ENCODE peak calls at places on chromosomes 1 and 21, in five cellular contexts. Z is esophagus squamous epithelium, H is PC-3, L is dorsolateral prefrontal cortex, R is heart left ventricle. N is an unnamed sample.

GRCh38 chr1:173195596-173196088 is 11.5 kb downstream of the TNFSF4 start:
- DNase-seq in Z (no peak), H (no peak), L (no peak), R (no peak), N (no peak)

GRCh38 chr1:25796807-25797458 is 3.1 kb upstream of the SELENON start:
- DNase-seq in Z (no peak), H (peak), L (peak), R (peak), N (peak)

GRCh38 chr1:46489169-46489637 is 433 bp upstream of the DMBX1 start:
- DNase-seq in Z (no peak), H (peak), L (no peak), R (no peak), N (no peak)

GRCh38 chr1:70475023-70475422 is 64.0 kb downstream of the CTH start:
- DNase-seq in Z (no peak), H (no peak), L (no peak), R (no peak), N (no peak)

GRCh38 chr1:218874313-218874712 is 299.4 kb upstream of the LYPLAL1 start:
- DNase-seq in Z (no peak), H (peak), L (no peak), R (no peak), N (no peak)

GRCh38 chr1:53244126-53244525 is 5.8 kb upstream of the MAGOH start:
- DNase-seq in Z (no peak), H (no peak), L (no peak), R (no peak), N (no peak)

GRCh38 chr1:89041055-89041707 is 18.5 kb upstream of the GBP3 start:
- DNase-seq in Z (no peak), H (peak), L (no peak), R (no peak), N (no peak)

GRCh38 chr1:31627930-31628421 is 10.5 kb downstream of the HCRTR1 start:
- DNase-seq in Z (no peak), H (no peak), L (peak), R (peak), N (peak)

GRCh38 chr1:167016090-167016750 is 27.1 kb downstream of the MAEL start:
- DNase-seq in Z (no peak), H (no peak), L (no peak), R (no peak), N (no peak)

GRCh38 chr1:220484135-220484534 is 43.8 kb upstream of the MARK1 start:
- DNase-seq in Z (no peak), H (no peak), L (no peak), R (no peak), N (no peak)

GRCh38 chr1:168482106-168482505 is 61.7 kb downstream of the XCL2 start:
- DNase-seq in Z (no peak), H (no peak), L (no peak), R (no peak), N (no peak)

GRCh38 chr1:230375795-230376194 is 50.3 kb downstream of the PGBD5 start:
- DNase-seq in Z (no peak), H (no peak), L (no peak), R (peak), N (no peak)

GRCh38 chr1:115337633-115338456 is at the start of gene NGF:
- DNase-seq in Z (no peak), H (peak), L (no peak), R (peak), N (peak)

GRCh38 chr21:42155045-42155855 is 63.7 kb upstream of the ABCG1 start:
- DNase-seq in Z (no peak), H (no peak), L (no peak), R (no peak), N (peak)

GRCh38 chr1:184485731-184486723 is 99.2 kb downstream of the C1orf21 start:
- DNase-seq in Z (no peak), H (peak), L (no peak), R (no peak), N (no peak)

GRCh38 chr1:192724670-192725069 is 84.2 kb upstream of the RGS2 start:
- DNase-seq in Z (no peak), H (peak), L (no peak), R (no peak), N (no peak)

GRCh38 chr1:2534775-2535387 is 4.8 kb upstream of the HES5 start:
- DNase-seq in Z (no peak), H (peak), L (no peak), R (no peak), N (no peak)

GRCh38 chr1:209625205-209625549 is 27.0 kb downstream of the LAMB3 start:
- DNase-seq in Z (no peak), H (no peak), L (no peak), R (peak), N (no peak)

GRCh38 chr1:12773438-12773837 is at the start of gene PRAMEF12:
- DNase-seq in Z (no peak), H (no peak), L (no peak), R (no peak), N (no peak)

GRCh38 chr1:2404890-2405511 is 7.4 kb downstream of the PEX10 start:
- DNase-seq in Z (no peak), H (no peak), L (no peak), R (no peak), N (no peak)

GRCh38 chr21:35291963-35292627 is 243.0 kb upstream of the RUNX1 start:
- DNase-seq in Z (no peak), H (no peak), L (no peak), R (no peak), N (no peak)

GRCh38 chr1:28779751-28780150 is 32.2 kb upstream of the OPRD1 start:
- DNase-seq in Z (no peak), H (no peak), L (no peak), R (no peak), N (no peak)

GRCh38 chr1:30325999-30326398 is 397.4 kb downstream of the MATN1 start:
- DNase-seq in Z (no peak), H (no peak), L (no peak), R (no peak), N (peak)

GRCh38 chr1:112961072-112961471 is 5.1 kb upstream of the SLC16A1 start:
- DNase-seq in Z (no peak), H (no peak), L (no peak), R (no peak), N (no peak)
- H3K4me3 ChIP-seq in Z (no peak), H (no peak), L (no peak), R (no peak), N (no peak)

DNA sequence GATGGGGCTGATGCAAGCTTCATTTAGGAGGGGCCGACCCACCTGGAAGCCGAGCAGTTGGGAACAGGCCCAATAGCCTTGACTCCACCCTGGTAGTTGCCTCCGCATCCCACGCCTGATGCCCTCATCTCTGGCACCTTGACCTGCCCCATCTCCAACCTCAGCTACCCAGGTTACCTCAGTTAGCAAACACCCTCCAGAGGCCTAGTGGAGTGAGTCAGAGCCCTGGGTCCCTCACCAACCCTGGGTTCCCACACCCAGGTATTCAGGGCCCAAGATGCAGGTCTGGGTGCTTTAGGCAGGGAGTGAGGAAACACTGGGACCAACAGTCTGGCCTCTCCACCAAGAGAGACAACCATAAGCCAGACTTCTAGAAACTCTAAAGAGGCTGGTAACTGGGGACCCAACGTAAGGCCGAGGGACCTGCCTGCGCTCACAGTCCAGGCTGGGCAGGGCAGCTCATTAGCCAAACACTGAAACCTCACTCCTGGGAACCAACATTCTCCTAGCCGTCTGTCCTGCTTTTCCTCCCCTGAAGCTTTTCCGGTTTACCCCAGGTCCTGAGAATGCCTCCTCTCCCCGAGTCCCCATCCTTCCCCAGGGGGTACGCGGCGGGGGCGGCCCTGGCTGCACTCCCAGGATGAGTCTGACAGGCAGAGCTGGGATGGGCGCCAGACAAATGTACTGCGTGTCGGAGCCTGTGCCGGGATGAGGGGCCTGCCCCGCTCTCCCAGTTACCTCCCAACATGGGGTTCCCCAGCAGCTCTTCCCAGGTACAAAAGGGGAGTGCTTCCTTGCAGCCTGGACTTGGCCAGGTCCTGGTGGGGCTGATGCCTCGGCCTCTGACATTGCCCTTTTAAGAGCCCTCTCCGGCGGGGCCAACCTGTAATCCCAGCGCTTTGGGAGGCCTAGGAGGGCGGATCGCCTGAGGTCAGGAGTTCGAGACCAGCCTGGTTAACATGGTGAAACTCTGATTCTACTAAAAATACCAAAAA is 8.9 kb upstream of the CELSR2 start:
- DNase-seq in Z (no peak), H (peak), L (peak), R (peak), N (no peak)
- H3K27ac ChIP-seq in Z (peak), H (peak), L (peak), R (peak), N (peak)

GRCh38 chr1:36222481-36223372 is 1.5 kb upstream of the THRAP3 start:
- DNase-seq in Z (no peak), H (no peak), L (no peak), R (no peak), N (no peak)

GRCh38 chr1:36225298-36225899 is 1.2 kb downstream of the THRAP3 start:
- DNase-seq in Z (no peak), H (no peak), L (no peak), R (no peak), N (no peak)

GRCh38 chr1:36223373-36223995 is 759 bp upstream of the THRAP3 start:
- DNase-seq in Z (no peak), H (peak), L (no peak), R (peak), N (no peak)

GRCh38 chr1:36223996-36224536 is at the start of gene THRAP3:
- DNase-seq in Z (peak), H (peak), L (peak), R (peak), N (peak)

GRCh38 chr1:36224537-36225297 is 474 bp downstream of the THRAP3 start:
- DNase-seq in Z (no peak), H (peak), L (no peak), R (peak), N (peak)
- TF ChIP-seq CTCF in Z (peak), H (peak), L (peak), R (peak), N (peak)

GRCh38 chr1:151897861-151898468 is 11.3 kb downstream of the THEM4 start:
- DNase-seq in Z (no peak), H (no peak), L (no peak), R (no peak), N (no peak)

GRCh38 chr1:151902858-151903257 is 6.5 kb downstream of the THEM4 start:
- DNase-seq in Z (no peak), H (no peak), L (no peak), R (no peak), N (no peak)

GRCh38 chr1:151893176-151893924 is 16.0 kb downstream of the THEM4 start:
- DNase-seq in Z (no peak), H (no peak), L (no peak), R (no peak), N (no peak)

DNA sequence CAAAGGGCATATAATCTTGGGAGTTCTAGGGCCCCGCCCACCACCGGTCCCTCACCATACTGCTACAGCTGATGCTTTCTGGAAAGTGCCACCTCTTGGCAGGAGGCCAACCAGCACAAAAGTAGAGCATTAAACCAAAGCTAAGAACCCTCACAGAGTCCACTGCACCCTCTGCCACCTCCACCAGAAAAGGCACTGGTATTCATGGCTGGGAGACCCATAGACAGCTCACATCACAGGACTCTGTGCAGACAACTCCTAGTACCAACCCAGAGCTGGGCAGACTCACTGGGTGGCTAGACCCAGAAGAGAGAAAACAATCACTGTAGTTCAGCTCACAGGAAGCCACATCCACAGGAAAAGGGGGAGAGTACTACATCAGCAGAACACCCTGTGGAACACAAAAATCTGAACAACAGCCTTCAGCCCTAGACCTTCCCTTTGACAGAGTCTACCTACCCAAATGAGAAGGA is 10.8 kb downstream of the THEM4 start:
- DNase-seq in Z (no peak), H (no peak), L (no peak), R (no peak), N (no peak)
- H3K4me3 ChIP-seq in Z (no peak), H (no peak), L (no peak), R (no peak), N (no peak)

GRCh38 chr21:45433911-45434644 is 29.1 kb downstream of the COL18A1 start:
- DNase-seq in Z (no peak), H (no peak), L (no peak), R (no peak), N (no peak)

GRCh38 chr21:45430521-45431501 is 25.8 kb downstream of the COL18A1 start:
- DNase-seq in Z (no peak), H (no peak), L (no peak), R (no peak), N (no peak)

GRCh38 chr21:45433301-45433700 is 28.3 kb downstream of the COL18A1 start:
- DNase-seq in Z (no peak), H (no peak), L (no peak), R (no peak), N (no peak)

GRCh38 chr21:45431781-45432572 is 27.0 kb downstream of the COL18A1 start:
- DNase-seq in Z (no peak), H (no peak), L (no peak), R (no peak), N (no peak)

DNA sequence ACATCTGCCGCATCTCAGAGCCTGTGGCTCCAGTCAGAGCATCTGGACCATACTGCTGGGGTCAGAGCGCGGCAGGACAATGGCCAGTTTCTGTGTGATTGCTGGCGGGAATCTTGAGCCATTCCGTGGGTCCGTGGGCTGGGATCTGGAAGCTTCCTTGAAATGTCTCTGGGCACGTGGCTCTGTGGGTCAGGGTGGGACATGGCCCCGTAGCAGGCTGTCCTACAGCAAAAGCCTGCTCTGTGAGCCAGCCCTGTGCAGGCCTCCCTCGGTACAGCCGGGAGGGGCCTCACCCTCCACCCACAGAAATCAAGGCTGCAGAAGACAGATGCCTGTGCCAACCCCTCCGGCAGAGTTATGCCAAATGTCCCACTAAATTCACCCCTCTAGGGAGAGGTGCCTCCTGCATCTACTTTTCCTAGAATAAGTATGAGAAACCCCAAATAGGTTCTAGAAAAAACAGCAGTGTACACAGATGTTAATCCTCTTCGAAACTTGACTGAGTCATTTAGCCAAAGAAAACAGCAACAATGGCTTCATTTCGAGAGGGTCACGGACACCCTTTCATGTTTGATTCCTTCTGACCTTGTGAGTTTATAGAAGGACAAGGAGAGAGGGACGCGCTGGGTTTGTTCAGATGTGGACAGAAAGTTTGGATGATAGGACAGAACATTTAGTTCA is 27.8 kb downstream of the COL18A1 start:
- DNase-seq in Z (no peak), H (no peak), L (no peak), R (no peak), N (no peak)
- H3K27ac ChIP-seq in Z (peak), H (no peak), L (peak), R (peak), N (peak)

GRCh38 chr1:17572264-17572985 is 32.9 kb downstream of the ARHGEF10L start:
- DNase-seq in Z (no peak), H (no peak), L (no peak), R (no peak), N (no peak)
- TF ChIP-seq CTCF in Z (no peak), H (peak), L (no peak), R (peak), N (no peak)

DNA sequence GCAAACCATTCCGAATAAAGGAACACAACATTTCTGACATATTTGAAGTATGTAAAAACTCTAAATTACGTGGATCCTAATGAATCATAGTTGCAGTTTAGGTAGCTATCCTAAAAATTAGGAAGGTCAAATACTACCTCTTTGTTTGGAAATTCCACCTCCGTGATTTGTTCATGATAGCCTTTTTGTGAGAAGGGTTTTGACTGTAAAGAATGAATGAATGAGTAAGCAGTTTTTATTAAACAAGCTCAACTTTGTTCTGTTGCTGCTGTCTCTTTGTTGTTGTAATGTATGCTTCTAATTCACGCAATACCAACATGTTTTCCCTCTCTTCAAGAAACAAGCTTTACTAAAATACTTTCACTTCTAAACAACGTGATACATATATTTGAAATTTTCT is 840.4 kb downstream of the USP25 start:
- DNase-seq in Z (no peak), H (no peak), L (no peak), R (no peak), N (no peak)
- H3K4me3 ChIP-seq in Z (no peak), H (no peak), L (no peak), R (no peak), N (no peak)

DNA sequence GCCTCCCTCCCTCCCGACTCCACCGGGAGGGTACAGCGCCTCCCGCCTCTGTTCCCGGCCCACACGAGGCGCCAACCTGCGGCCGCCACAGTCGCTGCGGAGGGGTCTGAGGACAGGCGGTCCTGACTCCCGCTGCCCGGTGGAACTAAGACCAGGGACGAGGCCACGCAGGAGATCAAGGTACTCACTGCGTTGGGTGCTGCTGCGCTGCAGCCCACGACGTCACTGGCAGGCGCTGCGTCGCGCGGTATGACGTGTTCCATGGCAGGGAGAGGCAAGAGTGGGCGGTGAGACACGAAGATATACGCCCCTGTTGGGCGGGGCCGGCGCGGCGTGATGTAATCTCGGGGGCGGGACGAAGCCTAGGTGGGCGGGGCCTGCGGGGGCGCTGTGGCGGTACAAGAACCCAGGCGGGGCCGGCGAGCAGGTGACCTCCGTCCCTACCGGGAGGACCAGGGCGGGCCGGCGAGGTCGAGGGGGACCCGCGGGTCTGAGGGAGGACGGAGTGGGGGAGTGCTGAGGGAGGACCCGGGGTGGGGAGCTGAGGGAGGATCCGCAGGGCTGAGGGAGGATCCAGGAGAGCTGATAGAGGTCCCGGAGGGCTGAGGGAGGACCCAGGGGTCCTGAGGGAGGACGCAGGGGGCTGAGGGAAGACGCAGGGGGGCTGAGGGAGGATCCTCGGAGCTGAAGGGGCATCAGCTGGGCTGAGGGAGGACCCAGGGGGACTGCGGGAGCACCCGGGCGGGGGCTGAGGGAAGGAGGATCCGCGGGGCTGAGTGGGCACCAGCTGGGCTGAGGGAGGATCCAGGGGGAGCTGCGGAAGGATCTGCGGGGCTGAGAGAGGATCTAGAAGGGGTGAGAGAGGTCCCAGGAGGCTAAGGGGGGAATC is at the start of gene MRPL55:
- DNase-seq in Z (peak), H (peak), L (peak), R (peak), N (peak)
- H3K27ac ChIP-seq in Z (peak), H (peak), L (peak), R (peak), N (peak)

DNA sequence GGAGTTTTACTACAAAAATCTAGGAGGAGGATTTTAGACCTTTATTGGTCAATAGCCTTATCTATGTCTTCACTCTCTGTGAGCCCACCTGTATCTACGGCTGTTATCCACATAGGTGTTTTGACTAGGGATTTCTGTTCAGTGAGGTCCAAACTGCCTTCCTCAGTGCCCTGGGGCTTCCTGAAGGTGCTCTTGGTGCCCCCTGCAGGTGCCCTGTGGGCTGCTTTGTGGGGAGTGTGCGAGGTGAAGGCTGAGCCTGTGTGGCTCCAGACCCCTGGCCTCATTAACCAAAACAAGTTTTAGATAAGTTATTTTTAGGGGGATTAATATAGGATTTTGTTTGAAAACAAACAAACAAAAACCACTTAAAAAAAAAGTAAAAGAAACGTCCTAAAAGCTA is 122.5 kb downstream of the KIF26B start:
- DNase-seq in Z (no peak), H (peak), L (no peak), R (no peak), N (no peak)
- TF ChIP-seq CTCF in Z (peak), H (peak), L (no peak), R (no peak), N (no peak)